ENCODE peak calls at places on chromosomes 16 and 17, in six cellular contexts. Q is GM23248, R is PC-9, C is mammary epithelial cell, S is mesenchymal stem cell, E is neural progenitor cell. U is an unnamed sample. For H3K36me3, the result is how much of the 10 kb centered on the place peaks cover.

GRCh38 chr17:64245218-64246145 is 17.6 kb downstream of the TEX2 start:
- DNase-seq in E (no peak), R (no peak), S (no peak), Q (peak), C (peak), U (peak)

GRCh38 chr17:77124192-77124908 is 16.4 kb upstream of the SEC14L1 start:
- DNase-seq in E (no peak), R (peak), C (peak), Q (peak), S (peak), U (no peak)

GRCh38 chr17:66667491-66668030 is 167.4 kb upstream of the CACNG5 start:
- DNase-seq in R (no peak), E (no peak), C (no peak), Q (no peak), S (no peak), U (no peak)

GRCh38 chr17:16941072-16941641 is 30.8 kb downstream of the TNFRSF13B start:
- DNase-seq in R (no peak), C (no peak), E (no peak), S (no peak), Q (no peak), U (no peak)

GRCh38 chr17:18146259-18146658 is 37.4 kb upstream of the ALKBH5 start:
- DNase-seq in R (no peak), S (no peak), E (no peak), C (no peak), Q (no peak), U (no peak)

GRCh38 chr16:24685539-24686432 is 43.7 kb upstream of the TNRC6A start:
- DNase-seq in Q (peak), S (peak), E (peak), R (no peak), C (peak), U (peak)

GRCh38 chr17:33086041-33086440 is 94.4 kb downstream of the SPACA3 start:
- DNase-seq in R (no peak), Q (no peak), E (no peak), S (no peak), C (no peak), U (peak)

GRCh38 chr16:11151156-11151904 is 104.7 kb downstream of the SOCS1 start:
- DNase-seq in C (no peak), R (peak), E (no peak), S (no peak), Q (no peak), U (no peak)

GRCh38 chr17:10089221-10089799 is 109.1 kb downstream of the GAS7 start:
- DNase-seq in R (no peak), E (no peak), S (peak), Q (no peak), C (no peak), U (peak)

GRCh38 chr16:23575834-23576233 is 18.3 kb downstream of the UBFD1 start:
- DNase-seq in R (no peak), E (no peak), Q (peak), S (no peak), C (no peak), U (no peak)

GRCh38 chr16:80527297-80527696 is 13.5 kb upstream of the DYNLRB2 start:
- DNase-seq in S (no peak), E (peak), R (no peak), Q (peak), C (peak), U (peak)

GRCh38 chr16:17921357-17921978 is 415.1 kb downstream of the NPIPA8 start:
- DNase-seq in Q (peak), S (no peak), C (peak), R (no peak), E (peak), U (no peak)

GRCh38 chr16:2752035-2752849 is at the start of gene SRRM2:
- DNase-seq in E (peak), Q (peak), R (peak), C (peak), S (peak), U (peak)

GRCh38 chr16:81711609-81712329 is 67.3 kb upstream of the PLCG2 start:
- DNase-seq in Q (peak), R (peak), E (peak), C (peak), S (peak), U (peak)

GRCh38 chr17:32912218-32912897 is 15.6 kb upstream of the TMEM98 start:
- DNase-seq in R (no peak), S (peak), Q (peak), E (peak), C (no peak), U (peak)

GRCh38 chr16:17301593-17302135 is 169.1 kb downstream of the XYLT1 start:
- DNase-seq in C (no peak), R (no peak), Q (no peak), S (no peak), E (no peak), U (no peak)

GRCh38 chr16:78092755-78093154 is 6.7 kb upstream of the WWOX start:
- DNase-seq in C (no peak), S (no peak), R (no peak), E (no peak), Q (no peak), U (no peak)

GRCh38 chr17:45293413-45294211 is 23.2 kb downstream of the MAP3K14 start:
- DNase-seq in R (peak), Q (peak), C (peak), E (no peak), S (peak), U (peak)

GRCh38 chr17:28807925-28808641 is 34.5 kb downstream of the FAM222B start:
- DNase-seq in R (peak), E (no peak), C (peak), S (peak), Q (peak), U (peak)

GRCh38 chr17:50908860-50909764 is 43.0 kb upstream of the TOB1 start:
- DNase-seq in R (no peak), Q (no peak), E (peak), S (no peak), C (no peak), U (no peak)

DNA sequence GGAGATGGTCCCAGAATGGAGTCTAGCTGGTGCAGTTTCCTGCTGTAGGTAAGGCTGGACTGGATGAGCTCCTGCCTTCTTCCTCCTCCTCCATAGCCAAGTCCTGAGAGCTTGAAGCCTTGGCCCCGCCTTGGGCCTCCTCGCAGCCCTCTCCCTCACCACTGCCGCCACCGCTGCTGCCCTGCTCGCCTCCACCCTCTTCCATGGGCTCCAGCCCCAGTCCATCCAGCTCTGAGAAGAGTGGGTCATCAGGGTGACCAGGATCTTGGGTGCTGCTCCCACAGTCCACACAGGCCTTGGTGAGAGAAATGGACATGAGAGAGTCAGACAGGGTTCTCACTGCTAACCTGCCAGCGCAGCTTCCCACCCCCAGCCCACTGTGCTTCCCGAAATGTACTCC is 11.2 kb downstream of the PER1 start:
- DNase-seq in R (no peak), Q (no peak), E (no peak), C (no peak), S (no peak), U (no peak)
- H3K36me3 ChIP-seq in R (under half), Q (under half), E (under half), C (under half), S (half or more), U (under half)

DNA sequence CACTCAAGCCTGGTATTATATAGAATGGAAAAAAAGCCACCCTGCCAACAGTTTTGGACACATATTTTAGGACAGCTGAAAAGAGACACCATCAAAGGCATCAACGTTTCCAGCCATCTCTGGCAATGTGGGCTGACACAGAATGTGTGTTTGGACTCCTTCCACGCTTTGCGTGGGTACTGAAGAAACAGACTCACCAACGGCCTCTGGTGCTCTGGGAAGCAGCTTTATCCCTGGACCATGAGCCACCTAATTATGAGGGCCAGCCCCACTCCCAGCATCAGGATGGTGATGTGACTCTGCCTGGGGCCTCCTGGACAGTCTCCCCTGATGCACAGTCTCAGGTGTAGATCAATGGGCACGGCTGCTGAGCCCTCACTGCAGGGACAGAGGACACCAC is 27.9 kb downstream of the CCDC57 start:
- DNase-seq in C (no peak), Q (no peak), E (no peak), R (no peak), S (no peak), U (no peak)
- H3K27ac ChIP-seq in C (no peak), Q (no peak), E (no peak), R (no peak), S (no peak), U (no peak)

GRCh38 chr17:75588546-75589016 is 981 bp downstream of the MYO15B start:
- DNase-seq in S (no peak), R (no peak), C (no peak), Q (no peak), E (no peak), U (no peak)

GRCh38 chr17:75590849-75591721 is 3.5 kb downstream of the MYO15B start:
- DNase-seq in R (no peak), E (no peak), Q (no peak), S (no peak), C (no peak), U (no peak)

GRCh38 chr17:75589017-75589918 is 1.7 kb downstream of the MYO15B start:
- DNase-seq in S (peak), C (peak), R (peak), E (peak), Q (peak), U (peak)

GRCh38 chr17:75590314-75590761 is 2.7 kb downstream of the MYO15B start:
- DNase-seq in R (no peak), Q (no peak), C (no peak), S (no peak), E (no peak), U (no peak)

GRCh38 chr17:75589919-75590303 is 2.3 kb downstream of the MYO15B start:
- DNase-seq in R (no peak), Q (no peak), C (no peak), E (no peak), S (no peak), U (no peak)
- H3K4me2 ChIP-seq in R (peak), Q (no peak), C (no peak), E (peak), S (peak), U (no peak)

GRCh38 chr16:88009566-88010342 is 58.5 kb downstream of the BANP start:
- DNase-seq in S (no peak), Q (peak), R (no peak), E (peak), C (no peak), U (no peak)

GRCh38 chr16:88013091-88013609 is 61.9 kb downstream of the BANP start:
- DNase-seq in R (no peak), Q (no peak), C (no peak), S (peak), E (no peak), U (peak)

GRCh38 chr16:88012360-88012759 is 61.1 kb downstream of the BANP start:
- DNase-seq in E (no peak), C (no peak), Q (no peak), R (no peak), S (peak), U (no peak)

GRCh38 chr16:88010343-88010970 is 59.2 kb downstream of the BANP start:
- DNase-seq in E (no peak), C (no peak), R (no peak), S (no peak), Q (no peak), U (no peak)

GRCh38 chr16:88010971-88011483 is 59.8 kb downstream of the BANP start:
- DNase-seq in R (no peak), S (no peak), E (no peak), C (no peak), Q (no peak), U (no peak)
- H3K36me3 ChIP-seq in R (under half), S (under half), E (under half), C (under half), Q (under half), U (under half)